ENCODE peak calls at places on chromosomes 3 and 15, in four cellular contexts. T is GM10248, Y is hippocampal formation, K is heart left ventricle. P is an unnamed sample.

GRCh38 chr15:79881668-79882067 is 15.1 kb downstream of the MTHFS start:
- DNase-seq in K (no peak), T (no peak), Y (no peak), P (no peak)

GRCh38 chr3:103924544-103924943 is 1442.2 kb upstream of the ALCAM start:
- DNase-seq in T (no peak), K (no peak), Y (no peak), P (no peak)

GRCh38 chr3:58683001-58683845 is 16.6 kb upstream of the FAM3D start:
- DNase-seq in T (no peak), Y (no peak), K (no peak), P (no peak)

GRCh38 chr15:35705885-35706590 is 160.1 kb upstream of the DPH6 start:
- DNase-seq in K (peak), T (no peak), Y (no peak), P (no peak)

GRCh38 chr3:106120334-106120733 is 251.5 kb upstream of the CBLB start:
- DNase-seq in K (no peak), Y (no peak), T (no peak), P (no peak)

GRCh38 chr3:45223889-45224730 is 2.0 kb downstream of the TMEM158 start:
- DNase-seq in K (no peak), Y (no peak), T (no peak), P (no peak)

GRCh38 chr3:131756405-131756804 is 253.6 kb upstream of the MRPL3 start:
- DNase-seq in T (no peak), K (no peak), Y (no peak), P (no peak)

GRCh38 chr3:133472242-133472641 is 72.4 kb downstream of the BFSP2 start:
- DNase-seq in T (no peak), K (no peak), Y (no peak), P (no peak)

GRCh38 chr3:19901918-19902317 is 32.1 kb downstream of the EFHB start:
- DNase-seq in Y (no peak), T (no peak), K (no peak), P (no peak)

GRCh38 chr3:140206196-140207040 is 271.4 kb downstream of the CLSTN2 start:
- DNase-seq in T (no peak), Y (no peak), K (no peak), P (no peak)